ENCODE peak calls at places on chromosomes 4 and X, in four cellular contexts. One of them, this sample, is unnamed.

GRCh38 chrX:10047133-10047532 is 80.0 kb downstream of the CLDN34 start:
- DNase-seq in suprapubic skin: no peak
- DNase-seq in body of pancreas: no peak
- DNase-seq in transverse colon: no peak
- DNase-seq in this sample: no peak

GRCh38 chrX:132622130-132622529 is 133.3 kb upstream of the MBNL3 start:
- DNase-seq in body of pancreas: no peak
- DNase-seq in suprapubic skin: no peak
- DNase-seq in transverse colon: no peak
- DNase-seq in this sample: no peak

GRCh38 chrX:115467961-115468360 is 93.0 kb upstream of the PLS3 start:
- DNase-seq in transverse colon: no peak
- DNase-seq in suprapubic skin: no peak
- DNase-seq in body of pancreas: no peak
- DNase-seq in this sample: no peak

GRCh38 chrX:132395059-132395458 is 93.8 kb downstream of the MBNL3 start:
- DNase-seq in suprapubic skin: no peak
- DNase-seq in transverse colon: no peak
- DNase-seq in body of pancreas: no peak
- DNase-seq in this sample: no peak

GRCh38 chr4:54440394-54441223 is 211.5 kb downstream of the PDGFRA start:
- DNase-seq in transverse colon: no peak
- DNase-seq in body of pancreas: no peak
- DNase-seq in suprapubic skin: no peak
- DNase-seq in this sample: no peak

GRCh38 chr4:149933883-149934282 is 118.2 kb upstream of the IQCM start:
- DNase-seq in body of pancreas: no peak
- DNase-seq in suprapubic skin: no peak
- DNase-seq in transverse colon: no peak
- DNase-seq in this sample: no peak

GRCh38 chrX:9465380-9466114 is 689 bp downstream of the TBL1X start:
- DNase-seq in body of pancreas: peak; percentile 14
- DNase-seq in transverse colon: peak; percentile 23
- DNase-seq in suprapubic skin: no peak
- DNase-seq in this sample: peak; percentile 39

GRCh38 chrX:107773906-107774435 is 1.6 kb downstream of the TSC22D3 start:
- DNase-seq in suprapubic skin: no peak
- DNase-seq in body of pancreas: no peak
- DNase-seq in transverse colon: no peak
- DNase-seq in this sample: no peak

GRCh38 chr4:22462693-22463092 is 53.2 kb downstream of the ADGRA3 start:
- DNase-seq in transverse colon: no peak
- DNase-seq in suprapubic skin: no peak
- DNase-seq in body of pancreas: no peak
- DNase-seq in this sample: no peak

GRCh38 chr4:89114100-89114499 is 2.8 kb downstream of the TIGD2 start:
- DNase-seq in suprapubic skin: no peak
- DNase-seq in body of pancreas: no peak
- DNase-seq in transverse colon: no peak
- DNase-seq in this sample: no peak

GRCh38 chr4:85828295-85828910 is 353.5 kb downstream of the ARHGAP24 start:
- DNase-seq in body of pancreas: no peak
- DNase-seq in suprapubic skin: no peak
- DNase-seq in transverse colon: no peak
- DNase-seq in this sample: no peak

GRCh38 chr4:144658908-144659307 is 13.0 kb downstream of the HHIP start:
- DNase-seq in transverse colon: no peak
- DNase-seq in body of pancreas: no peak
- DNase-seq in suprapubic skin: no peak
- DNase-seq in this sample: no peak

GRCh38 chr4:69167300-69167699 is 47.2 kb downstream of the UGT2B11 start:
- DNase-seq in transverse colon: no peak
- DNase-seq in body of pancreas: no peak
- DNase-seq in suprapubic skin: no peak
- DNase-seq in this sample: no peak

GRCh38 chrX:17412692-17413091 is 37.7 kb downstream of the NHS start:
- DNase-seq in suprapubic skin: no peak
- DNase-seq in transverse colon: no peak
- DNase-seq in body of pancreas: no peak
- DNase-seq in this sample: no peak

GRCh38 chr4:182307746-182308145 is 64.5 kb downstream of the TENM3 start:
- DNase-seq in transverse colon: no peak
- DNase-seq in body of pancreas: peak; percentile 39
- DNase-seq in suprapubic skin: no peak
- DNase-seq in this sample: no peak

GRCh38 chr4:24067781-24068193 is 177.9 kb upstream of the PPARGC1A start:
- DNase-seq in body of pancreas: peak; percentile 11
- DNase-seq in suprapubic skin: no peak
- DNase-seq in transverse colon: no peak
- DNase-seq in this sample: no peak

GRCh38 chr4:173538903-173539445 is 8.9 kb upstream of the HAND2 start:
- DNase-seq in transverse colon: no peak
- DNase-seq in body of pancreas: no peak
- DNase-seq in suprapubic skin: no peak
- DNase-seq in this sample: no peak

GRCh38 chrX:821311-822178 is 191.0 kb downstream of the SHOX start:
- DNase-seq in suprapubic skin: no peak
- DNase-seq in body of pancreas: no peak
- DNase-seq in transverse colon: no peak
- DNase-seq in this sample: no peak

GRCh38 chrX:18931972-18932371 is 51.9 kb downstream of the PHKA2 start:
- DNase-seq in body of pancreas: no peak
- DNase-seq in suprapubic skin: no peak
- DNase-seq in transverse colon: no peak
- DNase-seq in this sample: no peak

GRCh38 chrX:64975491-64975890 is 759 bp downstream of the ZC4H2 start:
- DNase-seq in body of pancreas: peak; percentile 22
- DNase-seq in suprapubic skin: no peak
- DNase-seq in transverse colon: peak; percentile 26
- DNase-seq in this sample: peak; percentile 45

GRCh38 chrX:119041175-119041574 is 31.6 kb upstream of the CT47C1 start:
- DNase-seq in transverse colon: peak; percentile 55
- DNase-seq in suprapubic skin: no peak
- DNase-seq in body of pancreas: peak; percentile 31
- DNase-seq in this sample: peak; percentile 42

GRCh38 chr4:37132351-37132989 is 112.1 kb upstream of the NWD2 start:
- DNase-seq in body of pancreas: no peak
- DNase-seq in transverse colon: no peak
- DNase-seq in suprapubic skin: no peak
- DNase-seq in this sample: no peak

GRCh38 chr4:101280866-101281600 is 66.3 kb downstream of the PPP3CA start:
- DNase-seq in suprapubic skin: no peak
- DNase-seq in body of pancreas: no peak
- DNase-seq in transverse colon: no peak
- DNase-seq in this sample: no peak

GRCh38 chrX:120350458-120351138 is 11.3 kb upstream of the ATP1B4 start:
- DNase-seq in transverse colon: no peak
- DNase-seq in body of pancreas: no peak
- DNase-seq in suprapubic skin: no peak
- DNase-seq in this sample: no peak

GRCh38 chr4:112908511-112908910 is 140.9 kb upstream of the ANK2 start:
- DNase-seq in body of pancreas: no peak
- DNase-seq in transverse colon: no peak
- DNase-seq in suprapubic skin: no peak
- DNase-seq in this sample: no peak

GRCh38 chr4:163624727-163625126 is 130.2 kb downstream of the TMA16 start:
- DNase-seq in transverse colon: no peak
- DNase-seq in suprapubic skin: no peak
- DNase-seq in body of pancreas: no peak
- DNase-seq in this sample: no peak

GRCh38 chr4:157265281-157265680 is 44.8 kb downstream of the GRIA2 start:
- DNase-seq in suprapubic skin: no peak
- DNase-seq in body of pancreas: no peak
- DNase-seq in transverse colon: no peak
- DNase-seq in this sample: no peak

GRCh38 chr4:17773125-17773698 is 8.2 kb downstream of the FAM184B start:
- DNase-seq in body of pancreas: no peak
- DNase-seq in suprapubic skin: no peak
- DNase-seq in transverse colon: no peak
- DNase-seq in this sample: no peak

GRCh38 chrX:17824980-17825379 is 36.1 kb downstream of the RAI2 start:
- DNase-seq in suprapubic skin: no peak
- DNase-seq in transverse colon: no peak
- DNase-seq in body of pancreas: no peak
- DNase-seq in this sample: no peak

GRCh38 chr4:76690091-76690905 is 207.6 kb downstream of the SOWAHB start:
- DNase-seq in transverse colon: peak; percentile 39
- DNase-seq in suprapubic skin: no peak
- DNase-seq in body of pancreas: no peak
- DNase-seq in this sample: peak; percentile 58

GRCh38 chrX:54439967-54440871 is at the start of gene TSR2:
- DNase-seq in body of pancreas: peak; percentile 79
- DNase-seq in suprapubic skin: peak; percentile 85
- DNase-seq in transverse colon: peak; percentile 83
- DNase-seq in this sample: peak; percentile 75
- H3K27ac ChIP-seq in body of pancreas: no peak within 1 kb of the TSS
- H3K27ac ChIP-seq in suprapubic skin: peak within 1 kb of the TSS; percentile 41
- H3K27ac ChIP-seq in transverse colon: peak within 1 kb of the TSS; percentile 81
- H3K27ac ChIP-seq in this sample: no peak within 1 kb of the TSS

DNA sequence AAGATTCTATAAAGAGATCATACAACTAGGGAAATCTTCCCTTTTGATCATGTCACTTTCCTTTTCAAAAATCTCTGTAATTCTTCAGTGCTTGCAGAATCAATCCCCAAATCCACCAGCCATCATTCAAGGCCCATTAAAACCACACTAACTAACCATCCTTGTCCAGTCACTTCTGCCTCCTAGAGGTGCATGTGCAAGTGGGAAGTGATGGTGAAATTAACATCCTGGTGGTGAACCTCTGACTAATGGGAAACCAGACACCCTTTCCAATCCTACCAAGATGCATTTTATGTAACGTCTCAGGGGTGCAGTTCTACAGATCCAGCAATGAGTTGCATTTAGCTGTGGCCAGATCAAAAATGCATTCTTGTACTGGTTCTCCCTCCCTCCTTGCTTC is 341.8 kb downstream of the RAPGEF2 start:
- DNase-seq in body of pancreas: no peak
- DNase-seq in suprapubic skin: no peak
- DNase-seq in transverse colon: no peak
- DNase-seq in this sample: no peak
- TF ChIP-seq POLR2A in body of pancreas: no peak
- TF ChIP-seq POLR2A in suprapubic skin: no peak
- TF ChIP-seq POLR2A in transverse colon: no peak
- TF ChIP-seq POLR2A in this sample: no peak

DNA sequence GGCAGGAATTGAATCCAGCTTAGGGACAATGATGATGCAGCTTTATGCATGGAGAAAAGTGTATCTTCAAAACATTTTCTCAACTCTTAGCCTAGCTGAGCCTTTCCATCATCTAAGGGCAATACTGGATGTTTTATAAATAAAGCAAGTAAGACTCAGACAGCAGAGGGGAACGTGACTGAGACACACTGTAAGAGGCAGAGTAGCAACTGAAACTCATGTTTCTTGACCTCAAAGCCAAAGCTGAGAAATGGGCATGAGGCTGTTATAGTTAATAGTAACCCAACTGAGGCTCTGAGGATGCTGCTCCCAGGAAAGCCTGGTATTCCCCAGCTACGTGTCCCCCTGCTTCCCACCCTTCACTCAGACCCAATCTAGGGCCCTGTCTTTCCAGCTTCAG is 44.6 kb downstream of the ARHGEF9 start:
- DNase-seq in body of pancreas: no peak
- DNase-seq in suprapubic skin: no peak
- DNase-seq in transverse colon: no peak
- DNase-seq in this sample: no peak
- H3K4me1 ChIP-seq in body of pancreas: no peaks in the 10 kb centered on the region
- H3K4me1 ChIP-seq in suprapubic skin: peaks cover 4% of the 10 kb centered on the region
- H3K4me1 ChIP-seq in transverse colon: peaks cover 7% of the 10 kb centered on the region
- H3K4me1 ChIP-seq in this sample: no peaks in the 10 kb centered on the region

GRCh38 chr4:8157944-8158709 is 486 bp downstream of the ABLIM2 start:
- DNase-seq in body of pancreas: peak; percentile 27
- DNase-seq in transverse colon: peak; percentile 16
- DNase-seq in suprapubic skin: no peak
- DNase-seq in this sample: no peak

GRCh38 chr4:8160233-8160560 is 1.6 kb upstream of the ABLIM2 start:
- DNase-seq in transverse colon: no peak
- DNase-seq in suprapubic skin: no peak
- DNase-seq in body of pancreas: no peak
- DNase-seq in this sample: no peak

GRCh38 chr4:8160572-8160971 is 2.0 kb upstream of the ABLIM2 start:
- DNase-seq in transverse colon: no peak
- DNase-seq in suprapubic skin: no peak
- DNase-seq in body of pancreas: no peak
- DNase-seq in this sample: no peak

GRCh38 chr4:8158710-8159521 is at the start of gene ABLIM2:
- DNase-seq in transverse colon: peak; percentile 99
- DNase-seq in suprapubic skin: peak; percentile 98
- DNase-seq in body of pancreas: peak; percentile 99
- DNase-seq in this sample: peak; percentile 99

GRCh38 chr4:8159522-8160232 is 1.1 kb upstream of the ABLIM2 start:
- DNase-seq in transverse colon: no peak
- DNase-seq in body of pancreas: no peak
- DNase-seq in suprapubic skin: no peak
- DNase-seq in this sample: no peak
- H3K27ac ChIP-seq in transverse colon: peak overlapping the region; percentile 84
- H3K27ac ChIP-seq in body of pancreas: peak overlapping the region; percentile 7
- H3K27ac ChIP-seq in suprapubic skin: no peak overlapping the region
- H3K27ac ChIP-seq in this sample: no peak overlapping the region

DNA sequence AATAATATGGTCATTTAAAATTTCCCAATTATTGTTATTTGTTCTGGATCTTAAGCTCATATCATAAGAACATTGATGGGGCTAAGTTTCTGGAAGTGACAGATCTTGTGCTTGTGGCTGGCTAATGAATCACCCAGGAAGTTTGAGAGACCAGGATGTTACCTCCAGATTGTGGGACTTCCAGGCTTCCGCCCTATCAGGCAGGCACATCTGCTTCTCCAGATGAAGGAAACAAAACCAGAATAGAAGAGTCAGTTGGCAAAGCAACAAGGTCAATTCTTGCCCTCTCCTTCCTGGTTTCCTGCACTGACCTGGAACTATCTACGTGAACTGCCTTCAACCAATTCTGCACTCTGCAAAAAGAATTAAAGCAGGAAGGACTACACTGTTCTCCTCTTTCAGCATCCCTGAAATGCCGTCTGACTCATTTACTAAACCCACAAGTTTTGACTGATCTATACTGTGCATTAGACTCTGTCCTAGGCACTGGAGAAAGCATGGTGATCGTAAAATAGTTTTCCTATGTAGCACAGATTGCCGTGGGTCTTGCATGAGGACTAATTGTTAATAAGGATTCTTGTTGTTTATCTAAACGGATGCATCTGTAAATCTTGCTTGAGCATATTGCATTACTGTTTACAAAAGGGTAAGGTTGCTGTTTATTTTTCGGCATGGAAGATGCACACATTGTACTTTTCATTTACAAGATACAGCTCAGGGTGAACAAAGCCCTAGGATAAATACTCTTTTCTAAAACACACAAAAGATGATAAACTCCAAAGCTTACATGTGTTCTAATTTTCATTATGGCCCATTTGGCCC is 74.6 kb downstream of the AMELX start:
- DNase-seq in body of pancreas: no peak
- DNase-seq in transverse colon: no peak
- DNase-seq in suprapubic skin: no peak
- DNase-seq in this sample: no peak
- TF ChIP-seq POLR2A in body of pancreas: no peak
- TF ChIP-seq POLR2A in transverse colon: no peak
- TF ChIP-seq POLR2A in suprapubic skin: no peak
- TF ChIP-seq POLR2A in this sample: no peak

This sample was measured in right lobe of liver.